ENCODE peak calls at places on chromosome 1, in six cellular contexts. W, D, A, I, H and M are unnamed samples.

GRCh38 chr1:145690587-145691558 is 16.3 kb downstream of the PDZK1 start:
- DNase-seq in W (no peak), D (no peak), A (no peak), I (no peak), H (peak), M (peak)

GRCh38 chr1:65688848-65689247 is 103.8 kb upstream of the PDE4B start:
- DNase-seq in W (no peak), D (no peak), A (no peak), I (peak), H (no peak), M (peak)

GRCh38 chr1:99207216-99207615 is 57.1 kb upstream of the PLPPR4 start:
- DNase-seq in W (no peak), D (no peak), A (no peak), I (no peak), H (no peak), M (no peak)

GRCh38 chr1:226222686-226223085 is 778 bp upstream of the MIXL1 start:
- DNase-seq in W (no peak), D (no peak), A (no peak), I (no peak), H (no peak), M (no peak)

GRCh38 chr1:155531624-155532023 is 31.0 kb downstream of the ASH1L start:
- DNase-seq in W (no peak), D (no peak), A (no peak), I (no peak), H (no peak), M (no peak)

GRCh38 chr1:47696404-47696910 is 258.6 kb downstream of the FOXD2 start:
- DNase-seq in W (no peak), D (no peak), A (no peak), I (no peak), H (no peak), M (no peak)

GRCh38 chr1:64892576-64893573 is 73.5 kb downstream of the JAK1 start:
- DNase-seq in W (no peak), D (no peak), A (no peak), I (no peak), H (no peak), M (no peak)

GRCh38 chr1:229334716-229335115 is 8.1 kb downstream of the CCSAP start:
- DNase-seq in W (no peak), D (no peak), A (no peak), I (no peak), H (no peak), M (no peak)

GRCh38 chr1:235077571-235078479 is 50.8 kb downstream of the TOMM20 start:
- DNase-seq in W (no peak), D (no peak), A (no peak), I (no peak), H (peak), M (no peak)

GRCh38 chr1:29482064-29482463 is 245.7 kb downstream of the PTPRU start:
- DNase-seq in W (no peak), D (no peak), A (no peak), I (no peak), H (no peak), M (no peak)

GRCh38 chr1:93694039-93694438 is 12.4 kb upstream of the BCAR3 start:
- DNase-seq in W (no peak), D (no peak), A (no peak), I (no peak), H (no peak), M (no peak)

GRCh38 chr1:156194300-156194652 is 372 bp downstream of the SLC25A44 start:
- DNase-seq in W (peak), D (no peak), A (no peak), I (no peak), H (no peak), M (no peak)

DNA sequence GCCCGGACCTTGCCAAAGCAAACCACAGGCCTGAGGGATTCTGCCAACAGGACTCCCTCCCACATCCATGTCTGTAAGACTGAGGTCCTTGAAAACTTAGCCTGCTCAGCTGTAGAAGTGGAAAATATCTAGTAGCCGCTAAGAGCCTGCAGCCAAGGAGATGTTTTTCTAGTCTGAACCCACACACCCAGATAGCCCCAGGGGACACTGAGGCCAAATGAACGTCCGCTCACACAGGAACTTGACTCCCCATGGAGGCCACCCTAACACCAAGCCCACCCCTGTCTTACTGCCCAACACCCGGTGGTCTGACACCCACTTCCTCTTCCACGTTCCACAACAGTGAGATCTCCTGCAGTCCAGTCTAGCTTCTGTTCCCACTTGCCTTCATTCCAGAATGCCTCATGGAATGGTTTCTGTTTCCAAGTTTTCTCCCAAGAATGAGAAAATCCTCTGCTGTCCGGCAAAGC is 174.8 kb downstream of the PLPP3 start:
- DNase-seq in W (no peak), D (no peak), A (no peak), I (no peak), H (no peak), M (no peak)
- TF ChIP-seq POLR2AphosphoS5 in W (no peak), D (no peak), A (no peak), I (no peak), H (no peak), M (no peak)

DNA sequence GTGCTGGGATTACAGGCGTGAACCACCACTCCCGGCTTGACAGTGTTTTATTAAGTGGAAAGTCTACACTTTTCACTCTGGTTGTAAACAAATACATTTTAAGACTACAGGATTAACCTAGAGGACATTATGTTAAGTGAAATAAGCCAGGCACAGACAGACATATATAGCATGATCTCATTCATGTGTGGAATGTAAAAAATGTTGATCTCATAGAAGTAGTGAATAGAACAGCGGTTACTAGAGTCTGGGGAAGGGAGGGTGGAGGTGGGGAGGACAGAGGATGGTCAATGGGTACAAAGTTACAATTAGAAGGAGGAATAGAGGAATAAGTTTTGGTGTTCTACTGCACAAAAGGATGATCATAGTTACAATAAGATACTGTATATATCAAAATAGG is 16.9 kb downstream of the CTH start:
- DNase-seq in W (no peak), D (no peak), A (no peak), I (no peak), H (no peak), M (no peak)
- TF ChIP-seq YY1 in W (no peak), D (no peak), A (no peak), I (no peak), H (no peak), M (no peak)

GRCh38 chr1:55635856-55636255 is 420.7 kb upstream of the USP24 start:
- DNase-seq in W (no peak), D (no peak), A (no peak), I (no peak), H (no peak), M (no peak)
- TF ChIP-seq POLR2AphosphoS5 in W (no peak), D (no peak), A (no peak), I (no peak), H (no peak), M (no peak)

DNA sequence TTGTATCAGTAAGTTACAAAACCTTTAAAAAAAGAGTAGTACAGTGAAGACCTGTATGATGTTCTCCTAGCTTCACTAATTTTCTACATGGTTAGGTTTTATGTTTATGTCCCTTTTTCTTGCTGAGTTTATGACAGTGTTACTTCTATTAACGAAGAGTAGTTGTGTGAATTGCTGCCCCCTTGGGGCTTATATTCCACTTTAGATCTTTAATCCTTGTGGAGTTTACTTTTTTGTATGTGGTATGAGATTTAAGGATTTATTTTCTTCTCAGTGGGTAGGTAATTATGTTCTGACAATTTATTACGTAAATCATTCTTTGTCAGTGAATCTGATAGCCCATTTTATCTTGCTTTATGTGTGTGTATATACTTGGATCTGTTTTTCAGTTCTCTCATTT is 14.8 kb downstream of the KCTD3 start:
- DNase-seq in W (no peak), D (no peak), A (no peak), I (no peak), H (no peak), M (no peak)
- TF ChIP-seq YY1 in W (no peak), D (no peak), A (no peak), I (no peak), H (no peak), M (no peak)